ENCODE peak calls at places on chromosome 17, in four cellular contexts. Q is cardiac fibroblast, S is left ventricle myocardium inferior, T is body of pancreas. F is an unnamed sample.

GRCh38 chr17:27038676-27039075 is 255.2 kb upstream of the WSB1 start:
- DNase-seq in Q (no peak), S (no peak), T (no peak), F (no peak)

GRCh38 chr17:9360610-9361571 is 214.7 kb downstream of the STX8 start:
- DNase-seq in Q (peak; percentile 91), S (no peak), T (peak; percentile 48), F (peak; percentile 50)

GRCh38 chr17:21275579-21276339 is 8.8 kb upstream of the MAP2K3 start:
- DNase-seq in Q (peak; percentile 83), S (peak; percentile 95), T (peak; percentile 92), F (no peak)

GRCh38 chr17:82941021-82942001 is 101.5 kb upstream of the ZNF750 start:
- DNase-seq in Q (no peak), S (peak; percentile 12), T (no peak), F (no peak)

GRCh38 chr17:73430848-73431247 is 119.0 kb upstream of the CDC42EP4 start:
- DNase-seq in Q (peak; percentile 10), S (no peak), T (peak; percentile 43), F (no peak)

GRCh38 chr17:82092094-82092586 is 5.9 kb downstream of the FASN start:
- DNase-seq in Q (no peak), S (peak; percentile 10), T (no peak), F (no peak)

GRCh38 chr17:81888988-81889595 is 2.3 kb downstream of the ALYREF start:
- DNase-seq in Q (no peak), S (no peak), T (no peak), F (no peak)

GRCh38 chr17:6069611-6070279 is 434 bp upstream of the WSCD1 start:
- DNase-seq in Q (no peak), S (no peak), T (no peak), F (no peak)

GRCh38 chr17:20235747-20236146 is 226.6 kb downstream of the SPECC1 start:
- DNase-seq in Q (no peak), S (no peak), T (no peak), F (no peak)

GRCh38 chr17:60887607-60888028 is 210.0 kb downstream of the BCAS3 start:
- DNase-seq in Q (no peak), S (no peak), T (no peak), F (no peak)

GRCh38 chr17:60893475-60893874 is 215.8 kb downstream of the BCAS3 start:
- DNase-seq in Q (no peak), S (no peak), T (no peak), F (no peak)

GRCh38 chr17:60888812-60889709 is 211.4 kb downstream of the BCAS3 start:
- DNase-seq in Q (no peak), S (no peak), T (no peak), F (no peak)
- TF ChIP-seq CTCF in Q (no peak), S (no peak), T (no peak), F (no peak)

GRCh38 chr17:76147211-76148014 is 6.4 kb upstream of the FOXJ1 start:
- DNase-seq in Q (peak; percentile 55), S (no peak), T (no peak), F (no peak)
- TF ChIP-seq CTCF in Q (peak; percentile 54), S (peak; percentile 64), T (peak; percentile 43), F (peak; percentile 57)

DNA sequence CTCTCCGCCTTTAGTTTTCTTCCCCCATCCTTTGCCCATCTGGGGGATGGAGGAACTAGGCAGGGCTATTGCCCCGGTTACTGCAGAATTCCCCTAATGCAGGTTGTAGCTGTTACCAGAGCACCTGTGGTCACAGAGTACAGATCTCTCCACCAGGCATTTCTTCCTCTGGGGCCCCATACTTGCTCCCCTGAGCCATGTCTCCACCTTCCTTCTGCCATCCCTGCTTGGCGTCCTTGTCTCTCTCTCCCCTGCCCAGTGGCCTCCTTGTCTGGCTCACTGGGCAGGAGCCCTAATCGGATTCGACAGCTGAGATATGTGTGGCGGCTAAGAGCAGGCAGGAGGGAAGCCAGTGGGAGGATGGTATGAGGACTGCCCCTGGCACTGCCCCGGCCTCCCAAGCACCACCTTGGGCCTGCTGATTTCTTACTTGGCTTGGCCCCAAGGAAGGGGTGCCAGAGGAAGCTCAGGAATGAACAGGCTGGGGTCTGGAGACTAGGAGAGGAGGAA is 2.0 kb downstream of the RARA start:
- DNase-seq in Q (no peak), S (peak; percentile 61), T (no peak), F (no peak)
- TF ChIP-seq CTCF in Q (no peak), S (no peak), T (no peak), F (no peak)

GRCh38 chr17:46192484-46193245 is 564 bp downstream of the KANSL1 start:
- DNase-seq in Q (peak; percentile 71), S (peak; percentile 69), T (peak; percentile 72), F (no peak)

GRCh38 chr17:46193626-46194392 is 580 bp upstream of the KANSL1 start:
- DNase-seq in Q (peak; percentile 97), S (peak; percentile 95), T (peak; percentile 97), F (no peak)

GRCh38 chr17:46192211-46192483 is 1.1 kb downstream of the KANSL1 start:
- DNase-seq in Q (no peak), S (no peak), T (no peak), F (no peak)

GRCh38 chr17:46194393-46195216 is 1.4 kb upstream of the KANSL1 start:
- DNase-seq in Q (peak; percentile 63), S (no peak), T (no peak), F (no peak)

DNA sequence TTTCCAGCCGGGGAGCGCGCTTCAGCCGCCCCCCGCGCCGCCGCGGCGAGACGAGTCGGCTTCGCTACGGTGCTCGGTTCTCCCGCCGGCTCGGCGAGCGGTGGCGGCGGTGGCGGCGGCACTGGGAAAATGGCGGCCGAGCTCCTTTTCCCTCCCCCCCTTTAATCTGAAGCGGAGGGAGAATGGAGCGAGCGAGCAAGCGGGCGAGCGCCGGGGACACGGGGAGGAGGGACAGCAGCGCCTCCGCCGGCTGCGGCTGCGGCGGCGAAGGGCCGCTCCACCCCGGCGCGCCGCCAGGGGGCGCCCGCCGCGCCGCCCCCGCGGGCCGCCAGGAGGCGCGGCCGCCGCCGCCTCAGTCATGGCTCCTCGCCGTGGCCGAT is at the start of gene KANSL1:
- DNase-seq in Q (peak; percentile 93), S (peak; percentile 86), T (peak; percentile 90), F (no peak)
- TF ChIP-seq CTCF in Q (peak; percentile 25), S (peak; percentile 61), T (peak; percentile 72), F (peak; percentile 33)

GRCh38 chr17:59916446-59916845 is 23.5 kb downstream of the RPS6KB1 start:
- DNase-seq in Q (no peak), S (no peak), T (no peak), F (no peak)

DNA sequence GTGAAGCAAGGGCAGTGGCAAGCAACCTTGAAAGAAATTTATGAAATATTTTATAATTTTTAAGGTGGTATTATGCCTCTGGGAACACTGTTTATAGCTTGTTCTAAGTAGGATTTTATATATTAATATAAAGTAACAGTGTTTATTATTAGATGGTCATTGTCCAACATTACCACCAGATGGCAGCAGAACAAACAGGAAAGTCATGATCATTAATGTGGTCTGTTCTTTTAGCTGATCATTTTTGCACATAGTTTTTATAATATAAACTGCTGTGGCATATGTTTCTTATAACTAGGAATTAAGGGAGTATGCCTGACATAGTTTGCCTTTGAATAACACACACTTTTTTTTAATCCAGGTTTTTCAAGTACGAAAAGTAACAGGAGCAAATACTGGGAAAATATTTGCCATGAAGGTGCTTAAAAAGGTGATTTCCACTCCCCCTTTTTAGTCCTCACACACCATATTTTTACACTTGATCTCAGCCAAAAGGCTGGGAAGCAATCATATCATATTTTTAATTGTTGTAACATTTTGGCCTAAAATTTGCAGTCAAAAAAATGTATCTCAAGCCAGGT is 21.4 kb downstream of the RPS6KB1 start:
- DNase-seq in Q (peak; percentile 63), S (no peak), T (peak; percentile 21), F (no peak)
- TF ChIP-seq CTCF in Q (peak; percentile 45), S (peak; percentile 74), T (peak; percentile 49), F (peak; percentile 65)

DNA sequence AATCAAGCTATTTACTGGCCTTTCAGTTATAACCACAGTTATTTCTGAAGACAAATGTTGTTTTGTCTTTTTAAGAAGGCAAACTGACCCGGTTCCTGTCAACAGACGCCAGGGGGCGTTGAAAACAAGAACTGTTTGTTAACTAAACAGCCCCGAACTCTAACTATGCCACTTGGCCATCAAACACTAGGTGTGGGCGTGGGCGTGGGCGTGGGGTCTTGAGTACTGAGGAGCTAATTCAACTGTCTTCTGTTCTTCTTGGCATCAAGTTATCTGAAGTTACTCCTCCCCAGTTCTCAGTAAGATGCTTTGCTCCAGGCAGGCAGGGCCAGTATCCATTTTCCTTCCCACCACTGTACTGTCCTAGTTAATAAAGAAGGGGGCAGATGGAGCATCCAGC is 63.3 kb upstream of the MTMR4 start:
- DNase-seq in Q (peak; percentile 72), S (peak; percentile 21), T (peak; percentile 32), F (peak; percentile 6)
- TF ChIP-seq CTCF in Q (peak; percentile 77), S (peak; percentile 66), T (peak; percentile 31), F (peak; percentile 79)

GRCh38 chr17:37194208-37194607 is 181.6 kb upstream of the C17orf78 start:
- DNase-seq in Q (no peak), S (no peak), T (no peak), F (no peak)

GRCh38 chr17:37188157-37188556 is 187.6 kb upstream of the C17orf78 start:
- DNase-seq in Q (no peak), S (no peak), T (no peak), F (no peak)

GRCh38 chr17:37187262-37187661 is 188.5 kb upstream of the C17orf78 start:
- DNase-seq in Q (peak; percentile 7), S (no peak), T (no peak), F (no peak)

GRCh38 chr17:37191219-37191618 is 184.6 kb upstream of the C17orf78 start:
- DNase-seq in Q (no peak), S (no peak), T (no peak), F (no peak)

GRCh38 chr17:37190493-37190892 is 185.3 kb upstream of the C17orf78 start:
- DNase-seq in Q (no peak), S (no peak), T (no peak), F (no peak)
- TF ChIP-seq CTCF in Q (peak; percentile 28), S (no peak), T (no peak), F (peak; percentile 32)